ENCODE peak calls at places on chromosome 21, in nine cellular contexts. X is left lung, Q is lung, W is HCT116, T is BE2C, C is prostate gland, G is lower lobe of right lung, S is SJSA1, V is stomach. J is an unnamed sample. For H3K9me3, the result is how much of the 10 kb centered on the place peaks cover.

GRCh38 chr21:28100366-28100765 is 892.3 kb downstream of the LTN1 start:
- DNase-seq in V (no peak), C (no peak), G (no peak), S (no peak), W (no peak), X (no peak), Q (no peak), T (no peak), J (no peak)

GRCh38 chr21:33441489-33442477 is 38.0 kb downstream of the TMEM50B start:
- DNase-seq in X (peak), V (no peak), C (no peak), Q (peak), W (no peak), T (peak), S (peak), G (peak), J (peak)

GRCh38 chr21:45102391-45102932 is 28.1 kb downstream of the ADARB1 start:
- DNase-seq in S (peak), T (no peak), Q (no peak), G (no peak), W (peak), X (no peak), C (peak), V (peak), J (peak)

GRCh38 chr21:32061755-32062154 is 188.9 kb downstream of the HUNK start:
- DNase-seq in W (no peak), T (no peak), G (no peak), V (no peak), C (no peak), S (no peak), Q (no peak), X (no peak), J (no peak)

GRCh38 chr21:32135401-32136363 is 143.2 kb downstream of the MIS18A start:
- DNase-seq in C (no peak), T (no peak), X (no peak), V (no peak), Q (no peak), S (peak), G (no peak), W (no peak), J (no peak)

GRCh38 chr21:38349111-38349746 is 92.4 kb downstream of the KCNJ15 start:
- DNase-seq in W (no peak), S (no peak), T (no peak), X (no peak), G (no peak), V (no peak), C (no peak), Q (no peak), J (no peak)

GRCh38 chr21:43818685-43819084 is 29.3 kb downstream of the RRP1 start:
- DNase-seq in C (no peak), G (peak), V (no peak), X (no peak), Q (no peak), W (no peak), S (no peak), T (no peak), J (no peak)

GRCh38 chr21:35048183-35048601 is 910 bp downstream of the RUNX1 start:
- DNase-seq in Q (peak), X (no peak), G (peak), T (no peak), S (peak), C (no peak), V (no peak), W (no peak), J (no peak)

GRCh38 chr21:41562101-41563000 is 54.4 kb upstream of the TMPRSS2 start:
- DNase-seq in Q (peak), S (peak), T (no peak), G (peak), X (peak), C (no peak), W (no peak), V (peak), J (no peak)

GRCh38 chr21:43340491-43341348 is 86.2 kb downstream of the SIK1 start:
- DNase-seq in S (peak), V (peak), Q (no peak), X (no peak), W (peak), C (no peak), G (no peak), T (no peak), J (no peak)

GRCh38 chr21:45918835-45919467 is 62.6 kb upstream of the COL6A1 start:
- DNase-seq in T (no peak), S (no peak), W (no peak), G (no peak), X (no peak), Q (no peak), C (no peak), V (no peak), J (no peak)

GRCh38 chr21:42337830-42338729 is 12.7 kb downstream of the TFF2 start:
- DNase-seq in X (peak), Q (peak), V (peak), G (peak), C (peak), W (no peak), T (peak), S (no peak), J (peak)

GRCh38 chr21:17428484-17428869 is 84.4 kb upstream of the CXADR start:
- DNase-seq in T (no peak), V (no peak), S (no peak), W (no peak), Q (no peak), G (no peak), X (no peak), C (no peak), J (no peak)

GRCh38 chr21:37006521-37007291 is at the start of gene RIPPLY3:
- DNase-seq in S (peak), V (no peak), Q (no peak), C (no peak), G (no peak), T (peak), W (no peak), X (no peak), J (no peak)

GRCh38 chr21:34836103-34836932 is 167.5 kb downstream of the CLIC6 start:
- DNase-seq in W (peak), G (peak), C (no peak), V (peak), S (peak), T (no peak), X (peak), Q (peak), J (no peak)

GRCh38 chr21:35120631-35121180 is 71.6 kb upstream of the RUNX1 start:
- DNase-seq in C (no peak), T (no peak), W (no peak), G (no peak), S (no peak), Q (no peak), X (no peak), V (no peak), J (no peak)

GRCh38 chr21:33951276-33952178 is 35.9 kb upstream of the ATP5PO start:
- DNase-seq in G (no peak), X (no peak), W (no peak), C (no peak), S (no peak), Q (no peak), V (no peak), T (no peak), J (no peak)

GRCh38 chr21:32370971-32371766 is 21.6 kb downstream of the URB1 start:
- DNase-seq in X (no peak), G (no peak), T (no peak), S (no peak), Q (no peak), V (no peak), C (no peak), W (no peak), J (no peak)

GRCh38 chr21:35963920-35964451 is 96.3 kb downstream of the SETD4 start:
- DNase-seq in W (no peak), S (no peak), X (no peak), V (no peak), Q (no peak), T (peak), G (no peak), C (no peak), J (no peak)

GRCh38 chr21:15843766-15844165 is 114.0 kb downstream of the USP25 start:
- DNase-seq in T (no peak), S (no peak), Q (no peak), W (no peak), G (no peak), C (no peak), V (no peak), X (no peak), J (no peak)

GRCh38 chr21:15667010-15667409 is 62.8 kb upstream of the USP25 start:
- DNase-seq in C (no peak), G (no peak), S (no peak), Q (no peak), V (no peak), X (no peak), W (no peak), T (no peak), J (no peak)

GRCh38 chr21:28675265-28676041 is 317.2 kb downstream of the LTN1 start:
- DNase-seq in Q (no peak), X (no peak), G (no peak), T (no peak), C (no peak), V (no peak), S (no peak), W (no peak), J (no peak)

GRCh38 chr21:18887922-18888602 is 484.5 kb upstream of the TMPRSS15 start:
- DNase-seq in C (no peak), Q (no peak), W (no peak), V (no peak), G (no peak), T (no peak), X (no peak), S (no peak), J (no peak)

GRCh38 chr21:20647603-20648002 is 350.6 kb upstream of the NCAM2 start:
- DNase-seq in X (no peak), W (no peak), S (no peak), Q (no peak), C (no peak), G (no peak), T (no peak), V (no peak), J (no peak)

GRCh38 chr21:45554477-45555175 is 12.4 kb upstream of the SLC19A1 start:
- DNase-seq in S (peak), W (peak), X (peak), G (peak), T (peak), C (peak), Q (peak), V (peak), J (peak)

DNA sequence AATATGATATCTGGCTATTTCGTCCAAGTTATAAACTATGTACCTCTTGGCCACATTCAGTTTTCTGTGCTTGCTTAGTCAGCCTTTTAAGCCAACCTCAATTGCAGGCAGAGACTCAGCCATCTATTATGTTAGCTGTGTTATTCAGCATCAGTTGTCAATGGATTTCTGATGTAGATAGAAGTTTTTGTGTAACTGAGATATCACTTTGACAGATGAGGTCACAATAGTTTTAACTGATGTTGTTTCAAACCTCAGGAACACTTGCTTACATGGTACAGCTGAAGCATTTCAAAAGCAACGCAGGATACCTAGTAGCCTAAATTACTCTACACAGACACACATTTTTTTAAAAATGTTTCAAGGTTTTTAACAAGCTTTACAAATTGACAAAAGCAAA is 1478.0 kb downstream of the NCAM2 start:
- DNase-seq in S (no peak), T (no peak), W (no peak), V (no peak), C (no peak), Q (no peak), X (no peak), G (no peak), J (no peak)
- H3K9me3 ChIP-seq in S (under half), T (under half), W (under half), V (under half), C (under half), Q (under half), X (under half), G (under half), J (under half)

DNA sequence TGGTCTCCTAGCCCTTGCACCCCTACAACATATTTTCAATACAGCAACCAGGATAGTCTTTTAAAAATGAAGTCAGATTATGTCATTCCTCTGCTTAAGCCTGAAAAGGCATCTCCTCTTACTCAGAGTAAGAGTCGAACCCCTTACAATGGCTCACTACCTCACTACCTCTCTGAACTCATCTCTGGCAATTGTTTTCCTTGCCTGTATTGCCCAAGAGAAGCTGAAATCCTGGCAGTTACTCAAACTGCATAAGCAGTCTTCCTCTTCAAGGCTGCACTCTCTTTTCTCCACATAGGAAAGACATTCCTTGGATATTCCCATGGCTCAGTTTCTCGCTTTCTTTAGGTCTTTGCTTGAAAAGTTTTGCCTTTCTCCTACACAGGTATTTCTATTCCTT is 22.7 kb downstream of the CLDN8 start:
- DNase-seq in V (no peak), X (no peak), Q (no peak), S (no peak), G (no peak), T (no peak), C (no peak), W (no peak), J (no peak)
- H3K9me3 ChIP-seq in V (under half), X (under half), Q (under half), S (under half), G (under half), T (under half), C (under half), W (under half), J (under half)

DNA sequence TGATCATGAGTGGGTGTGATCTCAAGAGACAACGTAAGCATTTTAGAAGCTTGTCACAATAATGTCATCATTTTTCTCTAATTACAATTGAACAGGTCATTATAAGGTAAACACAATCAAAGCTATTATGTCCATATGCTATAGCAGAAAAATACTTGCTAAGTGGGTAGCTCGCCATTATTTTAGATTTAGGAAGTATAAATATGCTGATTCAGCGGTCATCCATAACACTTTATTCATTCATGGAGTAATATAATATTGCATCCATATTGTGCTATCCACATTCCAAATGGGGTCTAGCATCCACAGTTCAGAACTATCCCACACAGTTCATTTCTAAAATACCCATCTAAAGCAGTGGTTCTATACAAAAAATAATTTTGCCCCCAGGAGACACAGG is 8.4 kb downstream of the KRTAP15-1 start:
- DNase-seq in X (no peak), C (no peak), V (no peak), Q (no peak), G (no peak), T (no peak), S (no peak), W (no peak), J (no peak)
- H3K9me3 ChIP-seq in X (under half), C (under half), V (under half), Q (under half), G (under half), T (under half), S (under half), W (under half), J (under half)

DNA sequence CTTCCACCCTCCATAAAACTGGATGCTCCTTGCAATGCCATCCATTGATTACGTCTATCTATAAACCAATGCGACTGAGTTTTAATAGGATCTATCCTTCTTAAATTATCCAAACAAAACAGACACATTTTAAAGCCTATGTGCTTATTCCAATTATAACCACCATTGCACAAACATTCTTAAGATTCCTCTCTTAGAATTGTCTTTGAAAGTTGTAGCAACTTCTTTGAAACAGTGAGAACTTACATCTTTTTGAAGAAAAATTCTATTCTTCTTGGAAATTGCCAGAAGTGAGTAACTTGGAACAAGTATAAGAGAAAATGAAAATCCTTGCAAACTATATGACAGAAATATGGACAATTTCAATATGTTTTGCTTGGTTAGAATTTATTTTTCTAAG is at the start of gene KRTAP26-1:
- DNase-seq in T (no peak), W (no peak), X (no peak), G (no peak), S (no peak), V (no peak), Q (no peak), C (no peak), J (no peak)
- H3K9me3 ChIP-seq in T (under half), W (under half), X (under half), G (under half), S (under half), V (under half), Q (under half), C (under half), J (under half)

J was measured in colonic mucosa.